ENCODE peak calls at places on chromosome 14, in six cellular contexts. One of them, this sample, is unnamed.

GRCh38 chr14:50232276-50232642 is 881 bp upstream of the SOS2 start:
- DNase-seq in HuH-7.5: peak; percentile 15
- DNase-seq in NCI-H446 treated with DMSO at 0.1 percent for 48 hours: no peak
- DNase-seq in hepatocyte: no peak
- DNase-seq in amniotic stem cell: no peak
- DNase-seq in fibroblast of the conjunctiva: no peak
- DNase-seq in this sample: no peak

GRCh38 chr14:76311410-76311758 is 64.6 kb upstream of the ESRRB start:
- DNase-seq in NCI-H446 treated with DMSO at 0.1 percent for 48 hours: no peak
- DNase-seq in fibroblast of the conjunctiva: no peak
- DNase-seq in amniotic stem cell: no peak
- DNase-seq in hepatocyte: no peak
- DNase-seq in HuH-7.5: no peak
- DNase-seq in this sample: no peak

GRCh38 chr14:81565441-81566290 is 32.0 kb upstream of the SEL1L start:
- DNase-seq in fibroblast of the conjunctiva: no peak
- DNase-seq in HuH-7.5: peak; percentile 10
- DNase-seq in NCI-H446 treated with DMSO at 0.1 percent for 48 hours: no peak
- DNase-seq in hepatocyte: peak; percentile 65
- DNase-seq in amniotic stem cell: no peak
- DNase-seq in this sample: peak; percentile 65

GRCh38 chr14:73058923-73059311 is 583 bp downstream of the RBM25 start:
- DNase-seq in fibroblast of the conjunctiva: no peak
- DNase-seq in HuH-7.5: peak; percentile 33
- DNase-seq in NCI-H446 treated with DMSO at 0.1 percent for 48 hours: no peak
- DNase-seq in amniotic stem cell: no peak
- DNase-seq in hepatocyte: peak; percentile 49
- DNase-seq in this sample: peak; percentile 54

GRCh38 chr14:49303952-49304516 is 282.1 kb downstream of the RPS29 start:
- DNase-seq in fibroblast of the conjunctiva: no peak
- DNase-seq in HuH-7.5: no peak
- DNase-seq in hepatocyte: peak; percentile 67
- DNase-seq in NCI-H446 treated with DMSO at 0.1 percent for 48 hours: no peak
- DNase-seq in amniotic stem cell: no peak
- DNase-seq in this sample: peak; percentile 9

GRCh38 chr14:96053600-96054381 is 14.6 kb downstream of the C14orf132 start:
- DNase-seq in fibroblast of the conjunctiva: peak; percentile 96
- DNase-seq in amniotic stem cell: peak; percentile 82
- DNase-seq in HuH-7.5: no peak
- DNase-seq in hepatocyte: peak; percentile 54
- DNase-seq in NCI-H446 treated with DMSO at 0.1 percent for 48 hours: peak; percentile 90
- DNase-seq in this sample: peak; percentile 34

GRCh38 chr14:104395941-104396681 is 183.5 kb upstream of the C14orf180 start:
- DNase-seq in NCI-H446 treated with DMSO at 0.1 percent for 48 hours: no peak
- DNase-seq in fibroblast of the conjunctiva: no peak
- DNase-seq in hepatocyte: no peak
- DNase-seq in amniotic stem cell: no peak
- DNase-seq in HuH-7.5: no peak
- DNase-seq in this sample: no peak

GRCh38 chr14:95500772-95501401 is 15.6 kb downstream of the SYNE3 start:
- DNase-seq in amniotic stem cell: peak; percentile 83
- DNase-seq in NCI-H446 treated with DMSO at 0.1 percent for 48 hours: no peak
- DNase-seq in HuH-7.5: no peak
- DNase-seq in hepatocyte: peak; percentile 61
- DNase-seq in fibroblast of the conjunctiva: peak; percentile 78
- DNase-seq in this sample: no peak

GRCh38 chr14:95521001-95521400 is 4.6 kb upstream of the SYNE3 start:
- DNase-seq in HuH-7.5: no peak
- DNase-seq in hepatocyte: no peak
- DNase-seq in NCI-H446 treated with DMSO at 0.1 percent for 48 hours: no peak
- DNase-seq in fibroblast of the conjunctiva: no peak
- DNase-seq in amniotic stem cell: no peak
- DNase-seq in this sample: no peak

GRCh38 chr14:61192970-61193369 is 88.2 kb downstream of the TMEM30B start:
- DNase-seq in NCI-H446 treated with DMSO at 0.1 percent for 48 hours: no peak
- DNase-seq in hepatocyte: no peak
- DNase-seq in amniotic stem cell: no peak
- DNase-seq in HuH-7.5: no peak
- DNase-seq in fibroblast of the conjunctiva: no peak
- DNase-seq in this sample: no peak

GRCh38 chr14:35927727-35928126 is 101.6 kb downstream of the BRMS1L start:
- DNase-seq in hepatocyte: no peak
- DNase-seq in NCI-H446 treated with DMSO at 0.1 percent for 48 hours: no peak
- DNase-seq in HuH-7.5: no peak
- DNase-seq in fibroblast of the conjunctiva: no peak
- DNase-seq in amniotic stem cell: no peak
- DNase-seq in this sample: no peak

GRCh38 chr14:96297000-96297399 is 41.0 kb downstream of the BDKRB1 start:
- DNase-seq in HuH-7.5: no peak
- DNase-seq in NCI-H446 treated with DMSO at 0.1 percent for 48 hours: peak; percentile 16
- DNase-seq in hepatocyte: no peak
- DNase-seq in fibroblast of the conjunctiva: no peak
- DNase-seq in amniotic stem cell: no peak
- DNase-seq in this sample: peak; percentile 69

GRCh38 chr14:29814153-29815057 is 113.2 kb downstream of the PRKD1 start:
- DNase-seq in HuH-7.5: no peak
- DNase-seq in fibroblast of the conjunctiva: peak; percentile 26
- DNase-seq in amniotic stem cell: no peak
- DNase-seq in NCI-H446 treated with DMSO at 0.1 percent for 48 hours: peak; percentile 94
- DNase-seq in hepatocyte: no peak
- DNase-seq in this sample: no peak

GRCh38 chr14:54219281-54220121 is 177.3 kb upstream of the CDKN3 start:
- DNase-seq in NCI-H446 treated with DMSO at 0.1 percent for 48 hours: no peak
- DNase-seq in hepatocyte: peak; percentile 14
- DNase-seq in fibroblast of the conjunctiva: no peak
- DNase-seq in HuH-7.5: no peak
- DNase-seq in amniotic stem cell: no peak
- DNase-seq in this sample: no peak

GRCh38 chr14:102201369-102201748 is 61.7 kb downstream of the WDR20 start:
- DNase-seq in amniotic stem cell: no peak
- DNase-seq in NCI-H446 treated with DMSO at 0.1 percent for 48 hours: no peak
- DNase-seq in hepatocyte: no peak
- DNase-seq in fibroblast of the conjunctiva: no peak
- DNase-seq in HuH-7.5: no peak
- DNase-seq in this sample: no peak

GRCh38 chr14:104770851-104771272 is 17.9 kb downstream of the SIVA1 start:
- DNase-seq in amniotic stem cell: no peak
- DNase-seq in hepatocyte: no peak
- DNase-seq in HuH-7.5: no peak
- DNase-seq in fibroblast of the conjunctiva: no peak
- DNase-seq in NCI-H446 treated with DMSO at 0.1 percent for 48 hours: no peak
- DNase-seq in this sample: peak; percentile 23

GRCh38 chr14:45253754-45254300 is 825 bp upstream of the MIS18BP1 start:
- DNase-seq in NCI-H446 treated with DMSO at 0.1 percent for 48 hours: no peak
- DNase-seq in amniotic stem cell: no peak
- DNase-seq in fibroblast of the conjunctiva: no peak
- DNase-seq in hepatocyte: no peak
- DNase-seq in HuH-7.5: no peak
- DNase-seq in this sample: peak; percentile 64

GRCh38 chr14:30180219-30180618 is 252.6 kb upstream of the PRKD1 start:
- DNase-seq in fibroblast of the conjunctiva: no peak
- DNase-seq in amniotic stem cell: no peak
- DNase-seq in HuH-7.5: no peak
- DNase-seq in hepatocyte: no peak
- DNase-seq in NCI-H446 treated with DMSO at 0.1 percent for 48 hours: no peak
- DNase-seq in this sample: no peak

GRCh38 chr14:61188196-61188595 is 92.9 kb downstream of the TMEM30B start:
- DNase-seq in hepatocyte: no peak
- DNase-seq in NCI-H446 treated with DMSO at 0.1 percent for 48 hours: no peak
- DNase-seq in amniotic stem cell: no peak
- DNase-seq in HuH-7.5: no peak
- DNase-seq in fibroblast of the conjunctiva: no peak
- DNase-seq in this sample: no peak

GRCh38 chr14:61766136-61766535 is 3.9 kb downstream of the SNAPC1 start:
- DNase-seq in HuH-7.5: no peak
- DNase-seq in NCI-H446 treated with DMSO at 0.1 percent for 48 hours: no peak
- DNase-seq in amniotic stem cell: no peak
- DNase-seq in hepatocyte: no peak
- DNase-seq in fibroblast of the conjunctiva: no peak
- DNase-seq in this sample: no peak

GRCh38 chr14:23076785-23077408 is 18.0 kb downstream of the ACIN1 start:
- DNase-seq in fibroblast of the conjunctiva: no peak
- DNase-seq in hepatocyte: peak; percentile 57
- DNase-seq in HuH-7.5: no peak
- DNase-seq in amniotic stem cell: no peak
- DNase-seq in NCI-H446 treated with DMSO at 0.1 percent for 48 hours: no peak
- DNase-seq in this sample: no peak

GRCh38 chr14:31746326-31746725 is 185.1 kb downstream of the NUBPL start:
- DNase-seq in fibroblast of the conjunctiva: no peak
- DNase-seq in HuH-7.5: no peak
- DNase-seq in amniotic stem cell: no peak
- DNase-seq in hepatocyte: no peak
- DNase-seq in NCI-H446 treated with DMSO at 0.1 percent for 48 hours: no peak
- DNase-seq in this sample: no peak

This sample was measured in DMS53.